ENCODE peak calls at places on chromosomes 4 and X, in five cellular contexts. R, K, N, B and O are unnamed samples.

GRCh38 chrX:102845020-102845419 is 92.1 kb upstream of the RAB40AL start:
- DNase-seq in K (no peak), R (no peak), N (no peak), B (no peak), O (no peak)

GRCh38 chr4:7771056-7771455 is 168.6 kb downstream of the AFAP1 start:
- DNase-seq in N (no peak), K (peak), R (no peak), B (no peak), O (peak)

GRCh38 chr4:186889876-186890643 is 166.4 kb upstream of the FAT1 start:
- DNase-seq in K (no peak), N (no peak), B (no peak), R (no peak), O (no peak)

GRCh38 chr4:101025755-101026154 is 321.6 kb downstream of the PPP3CA start:
- DNase-seq in B (no peak), R (no peak), K (no peak), N (no peak), O (no peak)

GRCh38 chr4:116413222-116413621 is 672.2 kb downstream of the TRAM1L1 start:
- DNase-seq in N (no peak), R (no peak), B (no peak), K (no peak), O (no peak)

GRCh38 chr4:44118971-44119680 is 329.5 kb downstream of the KCTD8 start:
- DNase-seq in K (no peak), N (peak), B (no peak), R (no peak), O (no peak)

GRCh38 chrX:29478336-29479069 is 736.9 kb upstream of the MAGEB2 start:
- DNase-seq in R (no peak), N (peak), K (no peak), B (peak), O (peak)

GRCh38 chr4:7725951-7726350 is 213.7 kb downstream of the AFAP1 start:
- DNase-seq in N (peak), R (no peak), K (no peak), B (no peak), O (no peak)

GRCh38 chr4:149203256-149204001 is 612.2 kb downstream of the IQCM start:
- DNase-seq in R (no peak), K (no peak), B (no peak), N (peak), O (no peak)

DNA sequence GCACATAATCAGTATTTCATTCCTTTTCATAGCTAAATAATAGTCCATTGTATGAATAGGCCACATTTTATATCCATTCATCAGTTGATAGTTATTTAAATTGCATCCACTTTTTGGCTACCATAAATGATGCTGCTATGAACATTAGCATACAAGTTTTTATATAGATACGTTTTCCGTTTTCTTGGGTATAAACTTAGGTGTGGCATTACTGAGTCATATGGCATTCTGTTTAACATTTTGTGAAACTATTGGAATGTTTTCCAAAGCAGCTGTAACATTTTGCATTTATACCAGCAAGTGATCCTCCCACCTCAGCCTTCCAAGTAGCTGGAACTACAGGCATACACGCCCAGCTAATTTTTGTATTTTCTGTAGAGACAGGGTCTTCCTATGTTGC is 26.2 kb downstream of the CLDN2 start:
- DNase-seq in K (no peak), N (no peak), B (no peak), R (no peak), O (no peak)
- TF ChIP-seq CTCF in K (no peak), N (no peak), B (no peak), R (no peak), O (no peak)

DNA sequence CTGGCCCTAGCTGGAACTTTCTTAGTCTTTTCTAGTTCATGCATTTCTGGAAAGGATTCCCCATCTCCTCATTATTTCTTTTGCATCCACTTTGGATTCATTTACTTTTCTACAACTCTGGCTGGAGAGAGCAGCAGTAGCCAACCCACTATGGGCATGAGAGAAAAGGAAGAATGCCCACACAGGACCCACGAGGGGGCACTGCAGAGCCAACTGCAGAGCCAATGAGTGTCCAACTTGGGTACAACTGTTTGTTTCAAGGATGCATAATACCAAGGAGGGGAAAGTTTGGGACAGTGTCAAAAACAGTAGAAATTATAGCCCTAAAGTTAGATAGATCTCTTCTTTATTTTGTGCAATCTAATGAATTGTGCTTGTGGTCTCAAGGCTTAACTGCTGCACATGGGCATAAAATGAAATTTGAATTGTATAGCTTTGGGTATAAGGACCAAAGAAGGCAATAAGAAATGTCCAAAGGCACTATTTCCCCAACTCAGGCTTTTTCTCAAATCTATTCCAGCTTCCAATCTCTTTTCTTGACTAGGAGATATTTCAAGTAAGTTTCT is 230.6 kb downstream of the NSUN7 start:
- DNase-seq in N (peak), R (no peak), K (no peak), B (peak), O (no peak)
- TF ChIP-seq CTCF in N (peak), R (peak), K (peak), B (peak), O (peak)

DNA sequence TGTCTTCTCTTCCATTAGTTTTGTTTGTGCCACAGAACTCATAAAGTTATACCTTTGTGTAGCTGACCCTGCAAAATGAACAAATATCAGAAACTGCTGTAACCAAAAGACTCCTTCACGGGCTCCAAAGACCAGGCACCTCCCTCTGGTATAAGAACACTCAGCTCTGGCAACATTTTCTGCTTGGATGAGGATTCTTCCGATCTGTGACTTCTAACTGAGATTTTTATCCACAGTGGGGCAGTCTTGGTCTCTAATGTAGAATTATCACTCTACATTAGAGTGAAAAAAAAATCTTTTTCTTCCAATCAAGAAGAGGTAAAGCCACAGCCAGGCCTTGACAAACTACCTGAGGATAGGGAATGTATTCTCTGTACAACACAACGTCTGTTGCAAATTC is 38.5 kb upstream of the PRSS48 start:
- DNase-seq in N (peak), B (peak), K (no peak), R (no peak), O (no peak)
- TF ChIP-seq CTCF in N (no peak), B (peak), K (no peak), R (no peak), O (no peak)

GRCh38 chrX:24515447-24515846 is 50.4 kb downstream of the PDK3 start:
- DNase-seq in K (no peak), B (peak), N (peak), R (no peak), O (no peak)
- TF ChIP-seq CTCF in K (no peak), B (peak), N (no peak), R (no peak), O (no peak)

GRCh38 chr4:174521800-174522182 is 497 bp downstream of the HPGD start:
- DNase-seq in B (no peak), N (no peak), K (peak), R (peak), O (no peak)
- TF ChIP-seq CTCF in B (no peak), N (no peak), K (no peak), R (no peak), O (no peak)

DNA sequence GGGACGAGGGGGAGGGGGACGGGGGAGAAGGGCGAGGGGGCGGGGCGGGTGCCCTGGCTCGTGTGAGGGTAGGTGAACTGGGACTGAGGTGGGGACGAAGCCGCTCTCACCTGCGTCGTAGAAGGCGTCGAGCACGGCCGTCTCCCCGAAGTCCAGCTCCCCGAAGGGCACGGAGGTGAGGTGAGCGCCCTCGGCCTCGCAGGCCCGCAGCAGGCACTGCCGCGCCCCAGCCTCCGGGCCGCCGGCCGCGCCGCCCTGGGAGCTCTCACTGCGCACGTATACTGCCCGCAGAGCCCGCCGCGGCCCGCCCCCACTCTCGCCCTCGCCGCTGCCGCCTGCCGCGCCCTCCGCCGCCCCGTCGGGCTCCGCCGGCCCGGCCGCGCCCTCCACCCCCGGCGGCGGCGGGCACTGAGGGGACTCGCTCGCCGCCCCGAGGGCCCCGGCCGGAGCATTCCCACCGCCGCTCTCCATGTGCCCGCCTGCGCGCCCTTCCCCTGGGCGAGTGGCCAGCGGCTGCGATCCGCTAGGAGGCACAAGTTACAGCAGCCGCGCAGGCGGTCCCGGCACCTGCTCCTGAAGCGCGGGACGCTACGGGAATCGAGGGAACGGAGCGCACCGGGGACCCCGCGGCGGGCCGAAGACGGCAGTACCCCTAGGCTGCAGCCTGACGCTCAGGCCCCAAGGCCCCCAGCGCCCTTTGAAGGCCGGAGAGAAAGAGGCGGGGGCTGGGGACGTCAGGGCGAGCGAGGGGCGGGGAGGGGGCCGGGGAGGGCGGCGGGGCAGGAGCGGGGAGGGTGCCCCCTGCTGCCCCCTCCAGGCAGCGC is at the start of gene MAP3K15:
- DNase-seq in K (peak), B (no peak), N (peak), R (no peak), O (peak)
- TF ChIP-seq CTCF in K (no peak), B (no peak), N (no peak), R (no peak), O (peak)

DNA sequence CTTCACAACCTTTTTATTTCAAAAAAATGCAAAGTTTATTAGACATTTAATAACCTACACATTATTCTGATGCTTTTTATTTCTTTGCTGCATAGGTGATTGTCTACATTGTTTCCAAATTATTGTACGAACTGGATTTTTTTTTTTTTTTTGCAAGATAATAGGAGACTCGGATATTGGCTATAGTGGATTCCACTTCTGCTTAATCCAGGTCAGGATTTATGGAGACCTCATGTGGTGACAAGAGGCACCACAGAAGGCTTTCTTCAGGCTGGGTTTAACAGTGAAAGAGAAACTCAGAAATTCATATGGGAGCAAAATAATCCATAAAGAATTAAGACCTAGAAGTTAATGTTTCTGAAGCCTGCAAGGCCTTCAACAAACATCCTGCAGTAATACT is 2.4 kb upstream of the SLIT2 start:
- DNase-seq in K (no peak), R (no peak), B (peak), N (peak), O (no peak)
- TF ChIP-seq CTCF in K (no peak), R (no peak), B (peak), N (peak), O (no peak)